ENCODE peak calls at places on chromosomes 5 and 9, in eight cellular contexts. One of them, this sample, is unnamed.

GRCh38 chr5:110507972-110508371 is 218.5 kb downstream of the TMEM232 start:
- DNase-seq in endothelial cell of umbilical vein: no peak
- DNase-seq in stomach: no peak
- DNase-seq in IMR-90: no peak
- DNase-seq in body of pancreas: no peak
- DNase-seq in HCT116: no peak
- DNase-seq in H1: no peak
- DNase-seq in adrenal gland: no peak
- DNase-seq in this sample: no peak

GRCh38 chr5:40779561-40779960 is 18.6 kb downstream of the PRKAA1 start:
- DNase-seq in endothelial cell of umbilical vein: no peak
- DNase-seq in stomach: no peak
- DNase-seq in IMR-90: no peak
- DNase-seq in body of pancreas: no peak
- DNase-seq in HCT116: no peak
- DNase-seq in H1: no peak
- DNase-seq in adrenal gland: no peak
- DNase-seq in this sample: no peak

GRCh38 chr9:35659340-35659739 is 1.2 kb downstream of the CCDC107 start:
- DNase-seq in endothelial cell of umbilical vein: no peak
- DNase-seq in stomach: no peak
- DNase-seq in IMR-90: peak
- DNase-seq in body of pancreas: no peak
- DNase-seq in HCT116: no peak
- DNase-seq in H1: no peak
- DNase-seq in adrenal gland: no peak
- DNase-seq in this sample: no peak

GRCh38 chr9:107480386-107480789 is 9.2 kb downstream of the KLF4 start:
- DNase-seq in endothelial cell of umbilical vein: no peak
- DNase-seq in stomach: no peak
- DNase-seq in IMR-90: peak
- DNase-seq in body of pancreas: no peak
- DNase-seq in HCT116: no peak
- DNase-seq in H1: no peak
- DNase-seq in adrenal gland: peak
- DNase-seq in this sample: peak

GRCh38 chr5:108637110-108637509 is 110.6 kb upstream of the FER start:
- DNase-seq in endothelial cell of umbilical vein: no peak
- DNase-seq in stomach: no peak
- DNase-seq in IMR-90: peak
- DNase-seq in body of pancreas: no peak
- DNase-seq in HCT116: no peak
- DNase-seq in H1: no peak
- DNase-seq in adrenal gland: no peak
- DNase-seq in this sample: no peak

GRCh38 chr9:7216004-7216821 is 458.4 kb downstream of the KDM4C start:
- DNase-seq in endothelial cell of umbilical vein: no peak
- DNase-seq in stomach: no peak
- DNase-seq in IMR-90: peak
- DNase-seq in body of pancreas: no peak
- DNase-seq in HCT116: no peak
- DNase-seq in H1: no peak
- DNase-seq in adrenal gland: no peak
- DNase-seq in this sample: no peak

GRCh38 chr5:94316916-94317838 is 301.2 kb downstream of the KIAA0825 start:
- DNase-seq in endothelial cell of umbilical vein: no peak
- DNase-seq in stomach: no peak
- DNase-seq in IMR-90: peak
- DNase-seq in body of pancreas: no peak
- DNase-seq in HCT116: no peak
- DNase-seq in H1: no peak
- DNase-seq in adrenal gland: no peak
- DNase-seq in this sample: no peak

GRCh38 chr5:127089206-127089605 is 15.9 kb upstream of the C5orf63 start:
- DNase-seq in endothelial cell of umbilical vein: no peak
- DNase-seq in stomach: no peak
- DNase-seq in IMR-90: peak
- DNase-seq in body of pancreas: no peak
- DNase-seq in HCT116: no peak
- DNase-seq in H1: no peak
- DNase-seq in adrenal gland: no peak
- DNase-seq in this sample: no peak

GRCh38 chr9:16828335-16829281 is 41.9 kb downstream of the BNC2 start:
- DNase-seq in endothelial cell of umbilical vein: peak
- DNase-seq in stomach: no peak
- DNase-seq in IMR-90: peak
- DNase-seq in body of pancreas: peak
- DNase-seq in HCT116: no peak
- DNase-seq in H1: peak
- DNase-seq in adrenal gland: no peak
- DNase-seq in this sample: peak

GRCh38 chr5:61479850-61480614 is 148.0 kb downstream of the ZSWIM6 start:
- DNase-seq in endothelial cell of umbilical vein: no peak
- DNase-seq in stomach: no peak
- DNase-seq in IMR-90: no peak
- DNase-seq in body of pancreas: no peak
- DNase-seq in HCT116: no peak
- DNase-seq in H1: no peak
- DNase-seq in adrenal gland: no peak
- DNase-seq in this sample: no peak

GRCh38 chr9:81032030-81032572 is 657.2 kb downstream of the TLE1 start:
- DNase-seq in endothelial cell of umbilical vein: no peak
- DNase-seq in stomach: no peak
- DNase-seq in IMR-90: peak
- DNase-seq in body of pancreas: peak
- DNase-seq in HCT116: no peak
- DNase-seq in H1: no peak
- DNase-seq in adrenal gland: no peak
- DNase-seq in this sample: no peak

GRCh38 chr9:109791747-109792146 is 11.7 kb downstream of the PALM2AKAP2 start:
- DNase-seq in endothelial cell of umbilical vein: no peak
- DNase-seq in stomach: no peak
- DNase-seq in IMR-90: no peak
- DNase-seq in body of pancreas: no peak
- DNase-seq in HCT116: no peak
- DNase-seq in H1: no peak
- DNase-seq in adrenal gland: no peak
- DNase-seq in this sample: no peak

GRCh38 chr9:68648164-68648563 is 56.9 kb upstream of the PIP5K1B start:
- DNase-seq in endothelial cell of umbilical vein: no peak
- DNase-seq in stomach: no peak
- DNase-seq in IMR-90: no peak
- DNase-seq in body of pancreas: no peak
- DNase-seq in HCT116: no peak
- DNase-seq in H1: no peak
- DNase-seq in adrenal gland: no peak
- DNase-seq in this sample: no peak

GRCh38 chr5:133754575-133755169 is 142.3 kb upstream of the FSTL4 start:
- DNase-seq in endothelial cell of umbilical vein: peak
- DNase-seq in stomach: peak
- DNase-seq in IMR-90: peak
- DNase-seq in body of pancreas: peak
- DNase-seq in HCT116: peak
- DNase-seq in H1: peak
- DNase-seq in adrenal gland: no peak
- DNase-seq in this sample: no peak

GRCh38 chr5:140273401-140273877 is 29.5 kb downstream of the PFDN1 start:
- DNase-seq in endothelial cell of umbilical vein: no peak
- DNase-seq in stomach: no peak
- DNase-seq in IMR-90: peak
- DNase-seq in body of pancreas: no peak
- DNase-seq in HCT116: no peak
- DNase-seq in H1: no peak
- DNase-seq in adrenal gland: no peak
- DNase-seq in this sample: no peak

GRCh38 chr5:176530406-176530982 is 6.7 kb downstream of the RNF44 start:
- DNase-seq in endothelial cell of umbilical vein: no peak
- DNase-seq in stomach: no peak
- DNase-seq in IMR-90: no peak
- DNase-seq in body of pancreas: no peak
- DNase-seq in HCT116: no peak
- DNase-seq in H1: no peak
- DNase-seq in adrenal gland: no peak
- DNase-seq in this sample: no peak

GRCh38 chr5:74122979-74123575 is 497.1 kb downstream of the ARHGEF28 start:
- DNase-seq in endothelial cell of umbilical vein: no peak
- DNase-seq in stomach: no peak
- DNase-seq in IMR-90: no peak
- DNase-seq in body of pancreas: no peak
- DNase-seq in HCT116: no peak
- DNase-seq in H1: no peak
- DNase-seq in adrenal gland: no peak
- DNase-seq in this sample: no peak

GRCh38 chr9:35651964-35652828 is 1.5 kb upstream of the SIT1 start:
- DNase-seq in endothelial cell of umbilical vein: no peak
- DNase-seq in stomach: no peak
- DNase-seq in IMR-90: peak
- DNase-seq in body of pancreas: peak
- DNase-seq in HCT116: no peak
- DNase-seq in H1: no peak
- DNase-seq in adrenal gland: no peak
- DNase-seq in this sample: no peak

GRCh38 chr9:105557804-105558610 is at the start of gene FKTN:
- DNase-seq in endothelial cell of umbilical vein: peak
- DNase-seq in stomach: peak
- DNase-seq in IMR-90: peak
- DNase-seq in body of pancreas: peak
- DNase-seq in HCT116: peak
- DNase-seq in H1: peak
- DNase-seq in adrenal gland: peak
- DNase-seq in this sample: peak

GRCh38 chr5:42059291-42059690 is 134.2 kb downstream of the FBXO4 start:
- DNase-seq in endothelial cell of umbilical vein: no peak
- DNase-seq in stomach: no peak
- DNase-seq in IMR-90: no peak
- DNase-seq in body of pancreas: no peak
- DNase-seq in HCT116: no peak
- DNase-seq in H1: no peak
- DNase-seq in adrenal gland: no peak
- DNase-seq in this sample: no peak
- TF ChIP-seq POLR2A in endothelial cell of umbilical vein: no peak
- TF ChIP-seq POLR2A in stomach: no peak
- TF ChIP-seq POLR2A in IMR-90: no peak
- TF ChIP-seq POLR2A in body of pancreas: no peak
- TF ChIP-seq POLR2A in HCT116: no peak
- TF ChIP-seq POLR2A in H1: no peak
- TF ChIP-seq POLR2A in adrenal gland: no peak
- TF ChIP-seq POLR2A in this sample: no peak

DNA sequence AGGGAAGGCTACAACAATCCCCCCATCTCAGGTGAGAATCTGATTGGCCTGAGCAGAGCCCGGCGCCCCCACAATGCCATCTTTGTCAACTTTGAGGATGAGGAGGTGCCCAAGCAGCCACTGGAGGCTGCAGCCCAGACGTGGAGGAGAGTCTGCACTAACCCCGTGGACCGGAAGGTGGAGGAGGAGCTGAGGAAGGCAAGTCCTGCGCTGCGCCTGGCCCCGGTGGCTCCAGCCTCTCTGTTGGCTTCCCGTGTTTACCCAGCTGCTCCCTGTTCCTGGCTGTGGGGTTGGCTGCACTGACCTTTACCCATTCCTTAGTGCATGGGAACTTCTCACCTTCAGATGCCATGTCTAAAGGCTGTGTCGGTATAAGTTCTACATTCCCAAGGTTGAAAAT is 11.0 kb upstream of the CEL start:
- DNase-seq in endothelial cell of umbilical vein: peak
- DNase-seq in stomach: peak
- DNase-seq in IMR-90: no peak
- DNase-seq in body of pancreas: peak
- DNase-seq in HCT116: no peak
- DNase-seq in H1: no peak
- DNase-seq in adrenal gland: no peak
- DNase-seq in this sample: no peak
- H3K4me3 ChIP-seq in endothelial cell of umbilical vein: no peak
- H3K4me3 ChIP-seq in stomach: no peak
- H3K4me3 ChIP-seq in IMR-90: no peak
- H3K4me3 ChIP-seq in body of pancreas: no peak
- H3K4me3 ChIP-seq in HCT116: no peak
- H3K4me3 ChIP-seq in H1: no peak
- H3K4me3 ChIP-seq in adrenal gland: no peak
- H3K4me3 ChIP-seq in this sample: no peak

GRCh38 chr5:154756203-154756870 is 1.2 kb downstream of the LARP1 start:
- DNase-seq in endothelial cell of umbilical vein: peak
- DNase-seq in stomach: peak
- DNase-seq in IMR-90: no peak
- DNase-seq in body of pancreas: peak
- DNase-seq in HCT116: no peak
- DNase-seq in H1: no peak
- DNase-seq in adrenal gland: peak
- DNase-seq in this sample: peak

GRCh38 chr5:154751854-154752253 is 3.3 kb upstream of the LARP1 start:
- DNase-seq in endothelial cell of umbilical vein: no peak
- DNase-seq in stomach: no peak
- DNase-seq in IMR-90: no peak
- DNase-seq in body of pancreas: no peak
- DNase-seq in HCT116: no peak
- DNase-seq in H1: no peak
- DNase-seq in adrenal gland: no peak
- DNase-seq in this sample: no peak

GRCh38 chr5:154754460-154755360 is 467 bp upstream of the LARP1 start:
- DNase-seq in endothelial cell of umbilical vein: peak
- DNase-seq in stomach: peak
- DNase-seq in IMR-90: peak
- DNase-seq in body of pancreas: peak
- DNase-seq in HCT116: peak
- DNase-seq in H1: peak
- DNase-seq in adrenal gland: peak
- DNase-seq in this sample: peak

GRCh38 chr5:154755361-154756202 is at the start of gene LARP1:
- DNase-seq in endothelial cell of umbilical vein: peak
- DNase-seq in stomach: peak
- DNase-seq in IMR-90: peak
- DNase-seq in body of pancreas: peak
- DNase-seq in HCT116: no peak
- DNase-seq in H1: no peak
- DNase-seq in adrenal gland: no peak
- DNase-seq in this sample: peak

DNA sequence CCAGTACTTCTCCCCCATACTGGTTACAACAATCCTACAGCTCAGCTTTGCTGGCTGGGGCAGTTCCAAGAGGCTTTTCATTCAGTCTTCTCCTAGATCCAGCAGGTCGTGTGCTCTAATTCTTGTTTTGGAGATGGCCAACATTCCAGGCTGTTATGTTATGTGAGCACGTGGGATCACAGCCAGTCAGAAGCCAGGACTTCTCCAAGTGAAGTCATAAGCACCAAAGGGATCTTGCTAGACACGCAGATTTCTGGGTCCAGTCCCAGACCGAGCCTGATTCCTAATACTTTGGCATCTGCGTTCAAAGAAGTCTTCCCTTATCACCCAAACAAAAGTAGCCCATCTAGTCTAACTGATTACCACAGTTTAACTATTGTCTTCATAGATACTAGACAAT is 1.4 kb upstream of the LARP1 start:
- DNase-seq in endothelial cell of umbilical vein: peak
- DNase-seq in stomach: peak
- DNase-seq in IMR-90: peak
- DNase-seq in body of pancreas: peak
- DNase-seq in HCT116: no peak
- DNase-seq in H1: no peak
- DNase-seq in adrenal gland: peak
- DNase-seq in this sample: peak
- TF ChIP-seq POLR2A in endothelial cell of umbilical vein: no peak
- TF ChIP-seq POLR2A in stomach: no peak
- TF ChIP-seq POLR2A in IMR-90: peak
- TF ChIP-seq POLR2A in body of pancreas: no peak
- TF ChIP-seq POLR2A in HCT116: no peak
- TF ChIP-seq POLR2A in H1: no peak
- TF ChIP-seq POLR2A in adrenal gland: peak
- TF ChIP-seq POLR2A in this sample: no peak

GRCh38 chr5:118791986-118792734 is 196.2 kb downstream of the DTWD2 start:
- DNase-seq in endothelial cell of umbilical vein: peak
- DNase-seq in stomach: peak
- DNase-seq in IMR-90: peak
- DNase-seq in body of pancreas: peak
- DNase-seq in HCT116: peak
- DNase-seq in H1: no peak
- DNase-seq in adrenal gland: peak
- DNase-seq in this sample: peak
- H3K4me3 ChIP-seq in endothelial cell of umbilical vein: no peak
- H3K4me3 ChIP-seq in stomach: no peak
- H3K4me3 ChIP-seq in IMR-90: peak
- H3K4me3 ChIP-seq in body of pancreas: no peak
- H3K4me3 ChIP-seq in HCT116: no peak
- H3K4me3 ChIP-seq in H1: no peak
- H3K4me3 ChIP-seq in adrenal gland: no peak
- H3K4me3 ChIP-seq in this sample: no peak